ENCODE peak calls at places on chromosomes 16 and 17, in seven cellular contexts. One of them, this sample, is unnamed.

GRCh38 chr17:67055811-67056745 is 11.7 kb downstream of the CACNG1 start:
- DNase-seq in cardiac fibroblast: no peak
- DNase-seq in Right ventricle myocardium superior: no peak
- DNase-seq in NCI-H345: no peak
- DNase-seq in coronary artery: no peak
- DNase-seq in prostate gland: peak
- DNase-seq in RPMI8226: no peak
- DNase-seq in this sample: no peak

GRCh38 chr16:56311208-56312027 is 113.9 kb downstream of the AMFR start:
- DNase-seq in cardiac fibroblast: no peak
- DNase-seq in Right ventricle myocardium superior: no peak
- DNase-seq in coronary artery: no peak
- DNase-seq in prostate gland: no peak
- DNase-seq in RPMI8226: no peak
- DNase-seq in NCI-H345: peak
- DNase-seq in this sample: no peak

GRCh38 chr16:88484505-88485365 is 31.7 kb downstream of the ZFPM1 start:
- DNase-seq in Right ventricle myocardium superior: no peak
- DNase-seq in RPMI8226: no peak
- DNase-seq in NCI-H345: peak
- DNase-seq in cardiac fibroblast: no peak
- DNase-seq in coronary artery: no peak
- DNase-seq in prostate gland: no peak
- DNase-seq in this sample: no peak

GRCh38 chr16:3509470-3509928 is 8.7 kb downstream of the CLUAP1 start:
- DNase-seq in Right ventricle myocardium superior: no peak
- DNase-seq in coronary artery: no peak
- DNase-seq in prostate gland: no peak
- DNase-seq in RPMI8226: peak
- DNase-seq in cardiac fibroblast: no peak
- DNase-seq in NCI-H345: no peak
- DNase-seq in this sample: no peak

GRCh38 chr17:31048142-31048541 is 46.6 kb upstream of the NF1 start:
- DNase-seq in cardiac fibroblast: no peak
- DNase-seq in NCI-H345: no peak
- DNase-seq in prostate gland: no peak
- DNase-seq in RPMI8226: no peak
- DNase-seq in Right ventricle myocardium superior: no peak
- DNase-seq in coronary artery: no peak
- DNase-seq in this sample: no peak

GRCh38 chr16:49675417-49675816 is 180.5 kb downstream of the ZNF423 start:
- DNase-seq in coronary artery: no peak
- DNase-seq in Right ventricle myocardium superior: no peak
- DNase-seq in prostate gland: no peak
- DNase-seq in cardiac fibroblast: no peak
- DNase-seq in RPMI8226: no peak
- DNase-seq in NCI-H345: no peak
- DNase-seq in this sample: no peak

GRCh38 chr16:49483651-49484451 is 110.2 kb downstream of the C16orf78 start:
- DNase-seq in Right ventricle myocardium superior: no peak
- DNase-seq in prostate gland: no peak
- DNase-seq in NCI-H345: no peak
- DNase-seq in RPMI8226: no peak
- DNase-seq in cardiac fibroblast: no peak
- DNase-seq in coronary artery: no peak
- DNase-seq in this sample: no peak

GRCh38 chr16:88815901-88816589 is 4.3 kb upstream of the APRT start:
- DNase-seq in RPMI8226: peak
- DNase-seq in Right ventricle myocardium superior: no peak
- DNase-seq in prostate gland: no peak
- DNase-seq in cardiac fibroblast: no peak
- DNase-seq in NCI-H345: peak
- DNase-seq in coronary artery: no peak
- DNase-seq in this sample: peak

GRCh38 chr17:79809530-79810137 is 12.8 kb upstream of the CBX8 start:
- DNase-seq in coronary artery: no peak
- DNase-seq in cardiac fibroblast: no peak
- DNase-seq in RPMI8226: peak
- DNase-seq in prostate gland: no peak
- DNase-seq in NCI-H345: peak
- DNase-seq in Right ventricle myocardium superior: no peak
- DNase-seq in this sample: no peak

GRCh38 chr16:26316683-26317464 is 625.1 kb downstream of the HS3ST4 start:
- DNase-seq in prostate gland: no peak
- DNase-seq in cardiac fibroblast: no peak
- DNase-seq in RPMI8226: no peak
- DNase-seq in NCI-H345: no peak
- DNase-seq in Right ventricle myocardium superior: no peak
- DNase-seq in coronary artery: no peak
- DNase-seq in this sample: no peak

GRCh38 chr16:85611205-85611454 is 2.0 kb upstream of the GSE1 start:
- DNase-seq in Right ventricle myocardium superior: no peak
- DNase-seq in NCI-H345: no peak
- DNase-seq in coronary artery: no peak
- DNase-seq in prostate gland: no peak
- DNase-seq in cardiac fibroblast: no peak
- DNase-seq in RPMI8226: no peak
- DNase-seq in this sample: peak

GRCh38 chr17:18093616-18094408 is 6.1 kb downstream of the DRG2 start:
- DNase-seq in NCI-H345: peak
- DNase-seq in RPMI8226: peak
- DNase-seq in prostate gland: peak
- DNase-seq in coronary artery: no peak
- DNase-seq in Right ventricle myocardium superior: peak
- DNase-seq in cardiac fibroblast: peak
- DNase-seq in this sample: peak

GRCh38 chr17:39769974-39770587 is 32.3 kb downstream of the GRB7 start:
- DNase-seq in NCI-H345: peak
- DNase-seq in cardiac fibroblast: no peak
- DNase-seq in RPMI8226: no peak
- DNase-seq in prostate gland: peak
- DNase-seq in Right ventricle myocardium superior: no peak
- DNase-seq in coronary artery: no peak
- DNase-seq in this sample: no peak

GRCh38 chr16:12124742-12125141 is 148.2 kb downstream of the SNX29 start:
- DNase-seq in cardiac fibroblast: no peak
- DNase-seq in coronary artery: no peak
- DNase-seq in prostate gland: no peak
- DNase-seq in RPMI8226: no peak
- DNase-seq in NCI-H345: no peak
- DNase-seq in Right ventricle myocardium superior: no peak
- DNase-seq in this sample: no peak

GRCh38 chr17:46199379-46199778 is 6.2 kb upstream of the KANSL1 start:
- DNase-seq in coronary artery: no peak
- DNase-seq in RPMI8226: no peak
- DNase-seq in prostate gland: no peak
- DNase-seq in cardiac fibroblast: peak
- DNase-seq in Right ventricle myocardium superior: no peak
- DNase-seq in NCI-H345: no peak
- DNase-seq in this sample: no peak

GRCh38 chr16:55480228-55480655 is 1.2 kb downstream of the MMP2 start:
- DNase-seq in prostate gland: peak
- DNase-seq in NCI-H345: no peak
- DNase-seq in RPMI8226: no peak
- DNase-seq in Right ventricle myocardium superior: peak
- DNase-seq in cardiac fibroblast: peak
- DNase-seq in coronary artery: peak
- DNase-seq in this sample: peak

GRCh38 chr16:89201467-89202377 is 1.4 kb upstream of the SLC22A31 start:
- DNase-seq in coronary artery: no peak
- DNase-seq in NCI-H345: peak
- DNase-seq in prostate gland: peak
- DNase-seq in cardiac fibroblast: peak
- DNase-seq in RPMI8226: peak
- DNase-seq in Right ventricle myocardium superior: peak
- DNase-seq in this sample: peak

GRCh38 chr17:47962901-47963300 is 5.2 kb upstream of the PRR15L start:
- DNase-seq in coronary artery: no peak
- DNase-seq in cardiac fibroblast: no peak
- DNase-seq in Right ventricle myocardium superior: no peak
- DNase-seq in RPMI8226: no peak
- DNase-seq in prostate gland: no peak
- DNase-seq in NCI-H345: no peak
- DNase-seq in this sample: no peak

This sample was measured in mesenchymal stem cell.